ENCODE peak calls at places on chromosomes 12 and 14, in six cellular contexts. D is testis, B is AG10803, X is NCI-H1092 treated with DMSO at 0.1 percent for 48 hours, V is A549, Y is GM12864. J is an unnamed sample.

GRCh38 chr12:95998611-95999300 is 2.6 kb upstream of the HAL start:
- DNase-seq in X (peak), B (peak), Y (peak), D (peak), V (peak), J (peak)

GRCh38 chr12:6062427-6063378 is 61.8 kb downstream of the VWF start:
- DNase-seq in Y (no peak), V (peak), X (peak), B (peak), D (peak), J (peak)

GRCh38 chr12:94644141-94644575 is 6.2 kb downstream of the TMCC3 start:
- DNase-seq in D (no peak), X (no peak), B (no peak), Y (no peak), V (no peak), J (no peak)

GRCh38 chr12:8916154-8916553 is 1.8 kb downstream of the PHC1 start:
- DNase-seq in X (no peak), Y (no peak), V (no peak), D (no peak), B (no peak), J (peak)

GRCh38 chr14:74940956-74941565 is 14.3 kb downstream of the PGF start:
- DNase-seq in V (no peak), B (no peak), Y (no peak), X (no peak), D (no peak), J (no peak)

GRCh38 chr14:60651936-60652673 is 2.8 kb upstream of the SIX1 start:
- DNase-seq in D (no peak), V (no peak), Y (no peak), X (peak), B (no peak), J (no peak)

GRCh38 chr12:48934312-48934706 is 9.0 kb upstream of the FKBP11 start:
- DNase-seq in X (no peak), D (no peak), Y (no peak), B (no peak), V (peak), J (no peak)

GRCh38 chr14:100239840-100240724 is 1.1 kb downstream of the YY1 start:
- DNase-seq in X (peak), V (peak), B (peak), D (peak), Y (peak), J (peak)

GRCh38 chr14:82855912-82856381 is 1322.3 kb upstream of the SEL1L start:
- DNase-seq in D (no peak), X (peak), B (peak), V (no peak), Y (no peak), J (no peak)

GRCh38 chr14:93091666-93092065 is 24.1 kb downstream of the ITPK1 start:
- DNase-seq in X (no peak), B (no peak), Y (no peak), V (no peak), D (no peak), J (no peak)

GRCh38 chr14:104996032-104996431 is 10.4 kb downstream of the CLBA1 start:
- DNase-seq in D (no peak), Y (no peak), V (no peak), X (no peak), B (no peak), J (no peak)

GRCh38 chr12:130156652-130157275 is 5.5 kb upstream of the FZD10 start:
- DNase-seq in X (no peak), B (no peak), Y (no peak), V (no peak), D (no peak), J (no peak)

GRCh38 chr12:45148017-45148416 is 67.9 kb upstream of the ANO6 start:
- DNase-seq in Y (no peak), X (no peak), D (no peak), B (no peak), V (no peak), J (no peak)

GRCh38 chr12:41552507-41553047 is 364.5 kb downstream of the PDZRN4 start:
- DNase-seq in Y (no peak), X (no peak), B (no peak), V (no peak), D (no peak), J (no peak)

GRCh38 chr12:106417926-106418910 is 60.7 kb downstream of the POLR3B start:
- DNase-seq in V (no peak), Y (no peak), D (no peak), X (no peak), B (peak), J (no peak)

GRCh38 chr12:53955036-53955775 is 503 bp downstream of the HOXC12 start:
- DNase-seq in B (no peak), X (no peak), V (no peak), D (no peak), Y (no peak), J (no peak)